ENCODE peak calls at places on chromosomes 11 and 22, in seven cellular contexts. One of them, this sample, is unnamed.
A peak's percentile ranks its signal among the peaks of the same experiment; 100 is the strongest.

GRCh38 chr11:12448131-12448939 is 71.0 kb downstream of the PARVA start:
- DNase-seq in adipocyte: no peak
- DNase-seq in neural progenitor cell: no peak
- DNase-seq in left ventricle myocardium inferior: no peak
- DNase-seq in PC-3: no peak
- DNase-seq in naive thymus-derived CD4-positive, alpha-beta T cell: no peak
- DNase-seq in HAP-1: no peak
- DNase-seq in this sample: no peak

GRCh38 chr11:13068211-13068610 is 59.1 kb downstream of the RASSF10 start:
- DNase-seq in left ventricle myocardium inferior: no peak
- DNase-seq in naive thymus-derived CD4-positive, alpha-beta T cell: no peak
- DNase-seq in HAP-1: no peak
- DNase-seq in adipocyte: no peak
- DNase-seq in neural progenitor cell: no peak
- DNase-seq in PC-3: no peak
- DNase-seq in this sample: no peak

GRCh38 chr11:128453444-128454336 is 133.7 kb downstream of the ETS1 start:
- DNase-seq in naive thymus-derived CD4-positive, alpha-beta T cell: no peak
- DNase-seq in adipocyte: peak; percentile 78
- DNase-seq in neural progenitor cell: no peak
- DNase-seq in PC-3: peak; percentile 88
- DNase-seq in HAP-1: no peak
- DNase-seq in left ventricle myocardium inferior: peak; percentile 60
- DNase-seq in this sample: peak; percentile 41

GRCh38 chr11:10564692-10565318 is 3.7 kb downstream of the LYVE1 start:
- DNase-seq in left ventricle myocardium inferior: no peak
- DNase-seq in naive thymus-derived CD4-positive, alpha-beta T cell: no peak
- DNase-seq in adipocyte: peak; percentile 53
- DNase-seq in HAP-1: no peak
- DNase-seq in PC-3: peak; percentile 33
- DNase-seq in neural progenitor cell: no peak
- DNase-seq in this sample: no peak

GRCh38 chr11:76419896-76420295 is 24.9 kb upstream of the EMSY start:
- DNase-seq in neural progenitor cell: peak; percentile 34
- DNase-seq in naive thymus-derived CD4-positive, alpha-beta T cell: no peak
- DNase-seq in PC-3: peak; percentile 32
- DNase-seq in HAP-1: no peak
- DNase-seq in adipocyte: no peak
- DNase-seq in left ventricle myocardium inferior: no peak
- DNase-seq in this sample: peak; percentile 15

GRCh38 chr11:133939558-133939957 is 17.2 kb downstream of the IGSF9B start:
- DNase-seq in neural progenitor cell: no peak
- DNase-seq in adipocyte: no peak
- DNase-seq in PC-3: no peak
- DNase-seq in left ventricle myocardium inferior: no peak
- DNase-seq in naive thymus-derived CD4-positive, alpha-beta T cell: no peak
- DNase-seq in HAP-1: no peak
- DNase-seq in this sample: no peak

GRCh38 chr22:38485783-38486182 is 17.9 kb downstream of the KDELR3 start:
- DNase-seq in HAP-1: no peak
- DNase-seq in naive thymus-derived CD4-positive, alpha-beta T cell: no peak
- DNase-seq in PC-3: no peak
- DNase-seq in neural progenitor cell: no peak
- DNase-seq in left ventricle myocardium inferior: no peak
- DNase-seq in adipocyte: no peak
- DNase-seq in this sample: no peak

GRCh38 chr22:50092342-50092741 is 2.5 kb downstream of the MOV10L1 start:
- DNase-seq in HAP-1: no peak
- DNase-seq in naive thymus-derived CD4-positive, alpha-beta T cell: no peak
- DNase-seq in neural progenitor cell: no peak
- DNase-seq in left ventricle myocardium inferior: no peak
- DNase-seq in PC-3: no peak
- DNase-seq in adipocyte: no peak
- DNase-seq in this sample: no peak

GRCh38 chr11:57160665-57161064 is 21.1 kb upstream of the LRRC55 start:
- DNase-seq in adipocyte: no peak
- DNase-seq in naive thymus-derived CD4-positive, alpha-beta T cell: no peak
- DNase-seq in HAP-1: no peak
- DNase-seq in neural progenitor cell: no peak
- DNase-seq in left ventricle myocardium inferior: no peak
- DNase-seq in PC-3: no peak
- DNase-seq in this sample: no peak

GRCh38 chr22:19707347-19708322 is 6.7 kb upstream of the SEPTIN5 start:
- DNase-seq in naive thymus-derived CD4-positive, alpha-beta T cell: no peak
- DNase-seq in adipocyte: no peak
- DNase-seq in neural progenitor cell: no peak
- DNase-seq in HAP-1: no peak
- DNase-seq in PC-3: no peak
- DNase-seq in left ventricle myocardium inferior: no peak
- DNase-seq in this sample: no peak

GRCh38 chr11:69816671-69817070 is 2.5 kb downstream of the FGF3 start:
- DNase-seq in neural progenitor cell: no peak
- DNase-seq in naive thymus-derived CD4-positive, alpha-beta T cell: no peak
- DNase-seq in HAP-1: no peak
- DNase-seq in left ventricle myocardium inferior: no peak
- DNase-seq in adipocyte: no peak
- DNase-seq in PC-3: no peak
- DNase-seq in this sample: no peak

DNA sequence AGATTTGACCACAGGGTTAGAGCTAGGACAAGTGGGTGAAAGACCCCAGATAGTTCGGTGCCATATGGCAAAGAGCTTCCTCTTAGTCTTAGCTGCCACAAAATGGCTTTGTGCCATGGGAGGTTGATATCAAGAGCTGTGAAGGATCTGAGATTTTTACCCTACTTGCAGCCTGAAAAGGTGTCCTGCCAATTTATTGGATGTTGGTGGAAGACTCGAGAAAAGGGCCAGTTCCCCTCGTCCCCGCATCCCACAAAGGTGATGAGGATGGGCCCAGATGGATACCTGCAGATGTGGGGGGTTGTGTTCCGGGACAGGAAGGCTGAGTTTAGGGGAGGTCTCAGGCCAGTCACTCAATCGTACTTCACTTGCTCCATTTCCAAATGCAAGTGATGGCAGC is 27.2 kb downstream of the YDJC start:
- DNase-seq in HAP-1: no peak
- DNase-seq in adipocyte: no peak
- DNase-seq in naive thymus-derived CD4-positive, alpha-beta T cell: no peak
- DNase-seq in left ventricle myocardium inferior: no peak
- DNase-seq in PC-3: no peak
- DNase-seq in neural progenitor cell: no peak
- DNase-seq in this sample: no peak
- H3K4me3 ChIP-seq in HAP-1: no peak overlapping the region
- H3K4me3 ChIP-seq in adipocyte: no peak overlapping the region
- H3K4me3 ChIP-seq in naive thymus-derived CD4-positive, alpha-beta T cell: no peak overlapping the region
- H3K4me3 ChIP-seq in left ventricle myocardium inferior: no peak overlapping the region
- H3K4me3 ChIP-seq in PC-3: no peak overlapping the region
- H3K4me3 ChIP-seq in neural progenitor cell: no peak overlapping the region
- H3K4me3 ChIP-seq in this sample: no peak overlapping the region

DNA sequence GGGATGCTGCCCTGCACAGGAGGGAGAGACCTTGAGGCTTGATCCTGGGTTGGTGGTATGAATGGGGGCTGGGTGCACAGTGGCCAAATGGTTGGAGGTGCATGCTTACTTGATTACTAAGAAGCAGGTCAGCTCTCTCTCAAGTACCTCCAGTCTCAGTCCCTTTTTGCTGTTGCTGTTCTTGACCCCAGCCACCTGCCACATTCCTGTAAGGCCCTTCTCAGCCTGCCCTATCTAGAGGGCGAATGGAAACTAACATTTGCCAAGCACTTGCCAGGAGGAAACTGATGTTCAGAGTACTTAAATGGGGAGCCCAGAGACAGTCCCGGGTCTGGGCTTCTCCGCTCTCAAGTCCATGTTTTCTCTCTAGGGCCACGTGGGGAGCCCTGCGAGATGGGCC is 39.9 kb downstream of the CABIN1 start:
- DNase-seq in left ventricle myocardium inferior: no peak
- DNase-seq in naive thymus-derived CD4-positive, alpha-beta T cell: no peak
- DNase-seq in neural progenitor cell: no peak
- DNase-seq in PC-3: no peak
- DNase-seq in HAP-1: no peak
- DNase-seq in adipocyte: no peak
- DNase-seq in this sample: no peak
- H3K36me3 ChIP-seq in left ventricle myocardium inferior: peaks cover 79% of the 10 kb centered on the region
- H3K36me3 ChIP-seq in naive thymus-derived CD4-positive, alpha-beta T cell: no peaks in the 10 kb centered on the region
- H3K36me3 ChIP-seq in neural progenitor cell: no peaks in the 10 kb centered on the region
- H3K36me3 ChIP-seq in PC-3: no peaks in the 10 kb centered on the region
- H3K36me3 ChIP-seq in HAP-1: peaks cover 33% of the 10 kb centered on the region
- H3K36me3 ChIP-seq in adipocyte: peaks cover 67% of the 10 kb centered on the region
- H3K36me3 ChIP-seq in this sample: peaks cover 18% of the 10 kb centered on the region

DNA sequence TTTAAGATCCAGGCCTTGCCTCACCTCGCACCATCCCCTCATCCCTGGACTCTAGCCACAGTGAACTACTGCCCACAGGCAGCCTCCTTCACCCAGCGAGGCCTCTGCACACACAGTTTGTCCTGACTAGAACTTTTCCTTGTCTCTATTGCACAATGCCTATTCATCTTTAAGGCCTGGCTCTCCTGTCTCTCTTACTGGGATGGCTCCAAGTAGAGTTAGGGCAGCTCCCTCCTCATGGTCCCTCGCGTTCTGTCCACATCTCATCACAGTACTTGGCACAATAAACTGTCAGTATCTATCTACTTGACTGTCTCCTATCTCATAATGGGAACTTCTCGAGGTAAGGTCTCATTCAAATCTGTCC is 22.4 kb upstream of the UCP3 start:
- DNase-seq in adipocyte: no peak
- DNase-seq in left ventricle myocardium inferior: no peak
- DNase-seq in neural progenitor cell: no peak
- DNase-seq in naive thymus-derived CD4-positive, alpha-beta T cell: no peak
- DNase-seq in HAP-1: no peak
- DNase-seq in PC-3: no peak
- DNase-seq in this sample: no peak
- H3K4me3 ChIP-seq in adipocyte: no peak overlapping the region
- H3K4me3 ChIP-seq in left ventricle myocardium inferior: no peak overlapping the region
- H3K4me3 ChIP-seq in neural progenitor cell: no peak overlapping the region
- H3K4me3 ChIP-seq in naive thymus-derived CD4-positive, alpha-beta T cell: no peak overlapping the region
- H3K4me3 ChIP-seq in HAP-1: no peak overlapping the region
- H3K4me3 ChIP-seq in PC-3: no peak overlapping the region
- H3K4me3 ChIP-seq in this sample: no peak overlapping the region

GRCh38 chr11:94869186-94869585 is 101.0 kb downstream of the AMOTL1 start:
- DNase-seq in neural progenitor cell: no peak
- DNase-seq in PC-3: no peak
- DNase-seq in left ventricle myocardium inferior: no peak
- DNase-seq in adipocyte: no peak
- DNase-seq in HAP-1: no peak
- DNase-seq in naive thymus-derived CD4-positive, alpha-beta T cell: no peak
- DNase-seq in this sample: no peak
- H3K36me3 ChIP-seq in neural progenitor cell: peaks cover 5% of the 10 kb centered on the region
- H3K36me3 ChIP-seq in PC-3: peaks cover 45% of the 10 kb centered on the region
- H3K36me3 ChIP-seq in left ventricle myocardium inferior: peaks cover 100% of the 10 kb centered on the region
- H3K36me3 ChIP-seq in adipocyte: peaks cover 95% of the 10 kb centered on the region
- H3K36me3 ChIP-seq in HAP-1: peaks cover 47% of the 10 kb centered on the region
- H3K36me3 ChIP-seq in naive thymus-derived CD4-positive, alpha-beta T cell: no peaks in the 10 kb centered on the region
- H3K36me3 ChIP-seq in this sample: no peaks in the 10 kb centered on the region

GRCh38 chr11:96259053-96259837 is 83.8 kb downstream of the MAML2 start:
- DNase-seq in naive thymus-derived CD4-positive, alpha-beta T cell: peak; percentile 30
- DNase-seq in PC-3: peak; percentile 95
- DNase-seq in neural progenitor cell: no peak
- DNase-seq in HAP-1: no peak
- DNase-seq in adipocyte: peak; percentile 66
- DNase-seq in left ventricle myocardium inferior: no peak
- DNase-seq in this sample: peak; percentile 43
- H3K4me3 ChIP-seq in naive thymus-derived CD4-positive, alpha-beta T cell: peak overlapping the region; percentile 29
- H3K4me3 ChIP-seq in PC-3: peak overlapping the region; percentile 37
- H3K4me3 ChIP-seq in neural progenitor cell: no peak overlapping the region
- H3K4me3 ChIP-seq in HAP-1: no peak overlapping the region
- H3K4me3 ChIP-seq in adipocyte: peak overlapping the region; percentile 57
- H3K4me3 ChIP-seq in left ventricle myocardium inferior: no peak overlapping the region
- H3K4me3 ChIP-seq in this sample: no peak overlapping the region